ENCODE peak calls at places on chromosomes 2 and 18, in ten cellular contexts. One of them, this sample, is unnamed.

GRCh38 chr18:41395695-41396094 is 559.3 kb upstream of the PIK3C3 start:
- DNase-seq in upper lobe of left lung: no peak
- DNase-seq in A549: no peak
- DNase-seq in transverse colon: no peak
- DNase-seq in sigmoid colon: no peak
- DNase-seq in GM12878: no peak
- DNase-seq in ovary: no peak
- DNase-seq in HepG2: no peak
- DNase-seq in stomach: no peak
- DNase-seq in H1: no peak
- DNase-seq in this sample: no peak

GRCh38 chr2:128734521-128735295 is 416.0 kb upstream of the HS6ST1 start:
- DNase-seq in sigmoid colon: no peak
- DNase-seq in HepG2: no peak
- DNase-seq in A549: no peak
- DNase-seq in stomach: no peak
- DNase-seq in H1: peak
- DNase-seq in transverse colon: no peak
- DNase-seq in ovary: no peak
- DNase-seq in upper lobe of left lung: peak
- DNase-seq in GM12878: no peak
- DNase-seq in this sample: no peak

GRCh38 chr2:121284424-121285076 is 452 bp downstream of the TFCP2L1 start:
- DNase-seq in GM12878: no peak
- DNase-seq in upper lobe of left lung: no peak
- DNase-seq in sigmoid colon: no peak
- DNase-seq in H1: peak
- DNase-seq in ovary: no peak
- DNase-seq in stomach: no peak
- DNase-seq in transverse colon: no peak
- DNase-seq in A549: peak
- DNase-seq in HepG2: no peak
- DNase-seq in this sample: no peak

GRCh38 chr2:144350151-144350802 is 169.6 kb downstream of the ZEB2 start:
- DNase-seq in transverse colon: no peak
- DNase-seq in ovary: no peak
- DNase-seq in upper lobe of left lung: no peak
- DNase-seq in stomach: no peak
- DNase-seq in sigmoid colon: no peak
- DNase-seq in HepG2: no peak
- DNase-seq in A549: no peak
- DNase-seq in H1: no peak
- DNase-seq in GM12878: no peak
- DNase-seq in this sample: no peak

GRCh38 chr2:193463016-193463415 is 1268.3 kb upstream of the TMEFF2 start:
- DNase-seq in A549: no peak
- DNase-seq in upper lobe of left lung: no peak
- DNase-seq in HepG2: no peak
- DNase-seq in H1: no peak
- DNase-seq in GM12878: no peak
- DNase-seq in ovary: no peak
- DNase-seq in sigmoid colon: no peak
- DNase-seq in transverse colon: no peak
- DNase-seq in stomach: no peak
- DNase-seq in this sample: no peak

GRCh38 chr2:43220982-43221659 is 5.3 kb downstream of the ZFP36L2 start:
- DNase-seq in H1: peak
- DNase-seq in upper lobe of left lung: peak
- DNase-seq in stomach: peak
- DNase-seq in transverse colon: peak
- DNase-seq in HepG2: no peak
- DNase-seq in sigmoid colon: peak
- DNase-seq in ovary: peak
- DNase-seq in A549: no peak
- DNase-seq in GM12878: no peak
- DNase-seq in this sample: no peak

GRCh38 chr2:88247531-88247930 is 77.4 kb downstream of the THNSL2 start:
- DNase-seq in stomach: no peak
- DNase-seq in transverse colon: no peak
- DNase-seq in sigmoid colon: no peak
- DNase-seq in A549: no peak
- DNase-seq in upper lobe of left lung: no peak
- DNase-seq in H1: no peak
- DNase-seq in HepG2: no peak
- DNase-seq in GM12878: no peak
- DNase-seq in ovary: no peak
- DNase-seq in this sample: no peak

GRCh38 chr2:168033966-168034365 is 213.4 kb downstream of the STK39 start:
- DNase-seq in A549: no peak
- DNase-seq in sigmoid colon: no peak
- DNase-seq in GM12878: no peak
- DNase-seq in transverse colon: no peak
- DNase-seq in upper lobe of left lung: no peak
- DNase-seq in H1: no peak
- DNase-seq in HepG2: no peak
- DNase-seq in ovary: no peak
- DNase-seq in stomach: no peak
- DNase-seq in this sample: no peak

GRCh38 chr2:64792310-64792709 is 138.6 kb upstream of the SERTAD2 start:
- DNase-seq in upper lobe of left lung: no peak
- DNase-seq in A549: no peak
- DNase-seq in GM12878: no peak
- DNase-seq in H1: no peak
- DNase-seq in transverse colon: no peak
- DNase-seq in HepG2: peak
- DNase-seq in sigmoid colon: no peak
- DNase-seq in ovary: no peak
- DNase-seq in stomach: no peak
- DNase-seq in this sample: no peak

GRCh38 chr2:43515807-43516497 is 79.9 kb downstream of the THADA start:
- DNase-seq in H1: no peak
- DNase-seq in upper lobe of left lung: no peak
- DNase-seq in HepG2: no peak
- DNase-seq in stomach: no peak
- DNase-seq in ovary: no peak
- DNase-seq in A549: no peak
- DNase-seq in transverse colon: no peak
- DNase-seq in GM12878: no peak
- DNase-seq in sigmoid colon: no peak
- DNase-seq in this sample: no peak

DNA sequence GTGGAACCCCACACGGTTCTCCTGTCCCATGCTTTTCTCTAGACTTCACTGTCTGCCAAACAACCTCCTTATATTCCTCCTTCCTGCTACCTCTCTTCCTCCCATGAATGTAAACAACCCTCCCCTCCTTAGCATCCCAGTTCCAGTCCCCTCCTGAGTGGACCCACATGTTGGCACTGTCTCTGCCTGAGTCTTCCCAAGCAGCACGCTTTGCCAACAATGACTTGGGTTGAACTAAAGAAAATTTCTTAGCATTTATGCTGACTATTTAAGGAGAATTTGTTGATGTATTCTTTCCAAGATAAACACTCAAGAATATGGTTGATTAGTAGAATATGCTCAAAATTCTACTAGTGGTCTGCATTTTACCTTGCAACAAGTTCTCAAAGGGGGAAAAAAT is 338.0 kb downstream of the TNS1 start:
- DNase-seq in sigmoid colon: no peak
- DNase-seq in A549: no peak
- DNase-seq in upper lobe of left lung: no peak
- DNase-seq in transverse colon: no peak
- DNase-seq in ovary: no peak
- DNase-seq in HepG2: no peak
- DNase-seq in stomach: no peak
- DNase-seq in H1: no peak
- DNase-seq in GM12878: no peak
- DNase-seq in this sample: no peak
- TF ChIP-seq EP300 in sigmoid colon: no peak
- TF ChIP-seq EP300 in A549: no peak
- TF ChIP-seq EP300 in upper lobe of left lung: no peak
- TF ChIP-seq EP300 in transverse colon: no peak
- TF ChIP-seq EP300 in ovary: no peak
- TF ChIP-seq EP300 in HepG2: no peak
- TF ChIP-seq EP300 in stomach: no peak
- TF ChIP-seq EP300 in H1: no peak
- TF ChIP-seq EP300 in GM12878: no peak
- TF ChIP-seq EP300 in this sample: no peak

DNA sequence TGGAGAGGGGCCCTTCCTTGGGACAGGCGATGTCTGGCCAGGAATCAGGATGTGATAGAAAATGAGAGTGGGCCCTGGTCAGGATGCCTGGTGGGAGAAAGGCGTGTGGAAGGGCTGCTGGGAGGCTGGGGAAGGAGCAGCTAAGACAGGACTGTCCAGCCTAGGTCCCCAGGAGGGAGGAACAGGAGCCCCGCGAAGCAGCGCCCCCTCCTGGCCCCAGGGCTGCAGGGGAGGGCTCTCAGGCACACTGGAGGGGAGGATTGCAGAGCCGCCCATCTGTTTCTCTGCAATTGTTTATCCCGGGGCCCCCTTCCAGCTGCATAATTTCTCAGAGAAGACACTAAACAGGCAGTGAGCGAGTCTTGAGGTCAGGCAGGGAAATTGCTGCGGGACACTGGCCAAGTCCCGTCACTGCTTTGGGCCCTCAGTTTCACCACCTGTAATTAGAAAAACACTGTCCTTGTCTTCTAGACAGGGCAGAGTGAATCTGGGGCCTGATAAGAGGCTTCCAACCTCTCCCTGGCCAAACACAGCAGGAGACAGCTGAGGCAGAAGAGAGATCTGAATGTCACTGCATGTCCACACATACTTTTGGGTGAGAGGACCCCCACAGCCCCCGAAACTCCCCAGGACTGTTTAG is 3.9 kb upstream of the NPPC start:
- DNase-seq in sigmoid colon: peak
- DNase-seq in stomach: peak
- DNase-seq in transverse colon: no peak
- DNase-seq in HepG2: no peak
- DNase-seq in upper lobe of left lung: no peak
- DNase-seq in ovary: no peak
- DNase-seq in H1: peak
- DNase-seq in GM12878: no peak
- DNase-seq in A549: peak
- DNase-seq in this sample: no peak
- TF ChIP-seq CTCF in sigmoid colon: no peak
- TF ChIP-seq CTCF in stomach: no peak
- TF ChIP-seq CTCF in transverse colon: peak
- TF ChIP-seq CTCF in HepG2: peak
- TF ChIP-seq CTCF in upper lobe of left lung: no peak
- TF ChIP-seq CTCF in ovary: no peak
- TF ChIP-seq CTCF in H1: peak
- TF ChIP-seq CTCF in GM12878: peak
- TF ChIP-seq CTCF in A549: peak
- TF ChIP-seq CTCF in this sample: no peak

GRCh38 chr18:63363951-63364350 is 3.1 kb downstream of the KDSR start:
- DNase-seq in H1: no peak
- DNase-seq in HepG2: no peak
- DNase-seq in stomach: no peak
- DNase-seq in upper lobe of left lung: no peak
- DNase-seq in ovary: no peak
- DNase-seq in A549: no peak
- DNase-seq in GM12878: no peak
- DNase-seq in sigmoid colon: no peak
- DNase-seq in transverse colon: no peak
- DNase-seq in this sample: no peak
- TF ChIP-seq EP300 in H1: no peak
- TF ChIP-seq EP300 in HepG2: no peak
- TF ChIP-seq EP300 in stomach: no peak
- TF ChIP-seq EP300 in upper lobe of left lung: no peak
- TF ChIP-seq EP300 in ovary: no peak
- TF ChIP-seq EP300 in A549: no peak
- TF ChIP-seq EP300 in GM12878: no peak
- TF ChIP-seq EP300 in sigmoid colon: no peak
- TF ChIP-seq EP300 in transverse colon: no peak
- TF ChIP-seq EP300 in this sample: no peak

GRCh38 chr18:46334200-46334553 is 230.0 kb downstream of the HAUS1 start:
- DNase-seq in A549: no peak
- DNase-seq in transverse colon: no peak
- DNase-seq in stomach: no peak
- DNase-seq in upper lobe of left lung: no peak
- DNase-seq in sigmoid colon: peak
- DNase-seq in GM12878: no peak
- DNase-seq in HepG2: no peak
- DNase-seq in ovary: no peak
- DNase-seq in H1: no peak
- DNase-seq in this sample: no peak

GRCh38 chr18:46332286-46332801 is 228.2 kb downstream of the HAUS1 start:
- DNase-seq in upper lobe of left lung: no peak
- DNase-seq in H1: no peak
- DNase-seq in stomach: no peak
- DNase-seq in GM12878: no peak
- DNase-seq in A549: no peak
- DNase-seq in transverse colon: no peak
- DNase-seq in HepG2: no peak
- DNase-seq in ovary: peak
- DNase-seq in sigmoid colon: no peak
- DNase-seq in this sample: no peak

GRCh38 chr18:46332956-46333355 is 228.8 kb downstream of the HAUS1 start:
- DNase-seq in H1: peak
- DNase-seq in A549: no peak
- DNase-seq in upper lobe of left lung: no peak
- DNase-seq in sigmoid colon: no peak
- DNase-seq in GM12878: no peak
- DNase-seq in transverse colon: no peak
- DNase-seq in stomach: no peak
- DNase-seq in HepG2: no peak
- DNase-seq in ovary: peak
- DNase-seq in this sample: no peak

GRCh38 chr18:46335551-46336059 is 231.4 kb downstream of the HAUS1 start:
- DNase-seq in transverse colon: no peak
- DNase-seq in sigmoid colon: peak
- DNase-seq in stomach: no peak
- DNase-seq in H1: peak
- DNase-seq in HepG2: no peak
- DNase-seq in ovary: no peak
- DNase-seq in A549: no peak
- DNase-seq in GM12878: no peak
- DNase-seq in upper lobe of left lung: no peak
- DNase-seq in this sample: no peak

DNA sequence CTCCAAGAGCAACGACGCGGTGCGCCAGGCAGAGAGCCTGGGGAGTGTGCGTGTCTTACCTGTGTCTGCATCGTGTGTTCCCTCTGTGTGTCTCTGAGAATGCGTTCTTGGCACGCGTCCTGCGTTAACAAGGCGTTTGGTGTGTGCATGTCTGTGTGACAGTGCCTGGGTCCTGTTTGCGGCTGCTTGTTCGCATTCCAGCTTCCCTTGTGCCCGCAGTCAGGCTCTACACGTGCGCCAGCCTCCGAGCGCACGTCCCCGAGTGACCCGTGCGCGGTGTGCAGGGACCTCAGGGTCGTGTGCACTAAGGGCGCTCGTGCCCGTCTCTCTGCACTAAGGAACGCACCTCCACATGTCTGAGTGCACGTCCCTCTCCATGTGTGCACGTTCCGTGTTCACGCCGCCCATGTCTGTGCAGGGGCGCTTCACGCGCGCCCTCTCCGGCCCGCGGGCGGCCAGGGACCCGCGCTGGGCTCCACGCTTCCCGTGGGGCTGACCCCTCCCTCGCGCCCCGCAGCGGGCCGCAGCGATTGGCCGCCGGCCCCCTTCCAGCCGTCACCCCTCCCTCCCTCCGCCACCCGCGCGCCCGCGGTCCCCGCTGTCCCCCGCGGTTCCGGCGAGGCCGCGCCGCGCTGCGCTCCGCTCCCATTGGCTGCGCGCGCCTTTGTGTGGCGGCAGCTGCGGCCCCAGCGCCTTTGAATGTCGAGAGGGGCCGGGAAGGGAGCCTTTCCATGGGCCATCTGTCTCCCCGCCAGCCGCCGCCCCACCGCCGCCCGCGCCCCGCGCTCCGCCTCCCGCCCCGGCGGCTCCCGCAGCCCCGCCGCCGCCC is 229.4 kb downstream of the HAUS1 start:
- DNase-seq in H1: peak
- DNase-seq in A549: peak
- DNase-seq in sigmoid colon: peak
- DNase-seq in HepG2: no peak
- DNase-seq in ovary: peak
- DNase-seq in transverse colon: no peak
- DNase-seq in stomach: no peak
- DNase-seq in GM12878: no peak
- DNase-seq in upper lobe of left lung: no peak
- DNase-seq in this sample: no peak
- TF ChIP-seq CTCF in H1: no peak
- TF ChIP-seq CTCF in A549: no peak
- TF ChIP-seq CTCF in sigmoid colon: no peak
- TF ChIP-seq CTCF in HepG2: no peak
- TF ChIP-seq CTCF in ovary: no peak
- TF ChIP-seq CTCF in transverse colon: no peak
- TF ChIP-seq CTCF in stomach: no peak
- TF ChIP-seq CTCF in GM12878: no peak
- TF ChIP-seq CTCF in upper lobe of left lung: no peak
- TF ChIP-seq CTCF in this sample: no peak